ENCODE peak calls at places on chromosomes 13 and 19, in five cellular contexts. S, Q, H, U and K are unnamed samples.

GRCh38 chr13:94327318-94327717 is 152.2 kb downstream of the DCT start:
- DNase-seq in S (no peak), H (no peak), U (peak), Q (no peak), K (no peak)

GRCh38 chr19:18090545-18091216 is 3.9 kb upstream of the IL12RB1 start:
- DNase-seq in Q (no peak), H (no peak), U (no peak), S (no peak), K (no peak)

GRCh38 chr13:80705371-80706163 is 364.6 kb upstream of the SPRY2 start:
- DNase-seq in Q (no peak), U (no peak), H (no peak), S (no peak), K (no peak)

GRCh38 chr13:93466502-93467036 is 240.0 kb downstream of the GPC6 start:
- DNase-seq in H (no peak), S (peak), Q (no peak), U (no peak), K (no peak)

GRCh38 chr13:86792153-86792651 is 879.0 kb upstream of the SLITRK5 start:
- DNase-seq in U (no peak), H (no peak), S (no peak), Q (no peak), K (no peak)

GRCh38 chr13:43229506-43229905 is 206.1 kb downstream of the DNAJC15 start:
- DNase-seq in H (no peak), U (no peak), Q (no peak), S (no peak), K (no peak)

GRCh38 chr19:42277821-42278809 is 9.1 kb downstream of the CIC start:
- DNase-seq in S (no peak), H (no peak), Q (no peak), U (no peak), K (no peak)

GRCh38 chr19:2087621-2088100 is 8.5 kb downstream of the MOB3A start:
- DNase-seq in U (peak), S (no peak), Q (no peak), H (no peak), K (no peak)

GRCh38 chr13:110015253-110015652 is 228.9 kb upstream of the IRS2 start:
- DNase-seq in H (no peak), Q (no peak), S (no peak), U (no peak), K (no peak)

GRCh38 chr19:8224394-8225145 is 15.4 kb downstream of the CERS4 start:
- DNase-seq in U (no peak), Q (no peak), S (no peak), H (no peak), K (no peak)

GRCh38 chr13:41952749-41953148 is 8.2 kb downstream of the VWA8 start:
- DNase-seq in H (no peak), U (no peak), Q (no peak), S (no peak), K (no peak)

GRCh38 chr13:110023729-110024645 is 237.6 kb upstream of the IRS2 start:
- DNase-seq in H (no peak), S (no peak), Q (no peak), U (no peak), K (no peak)

GRCh38 chr19:34351382-34351802 is 13.6 kb upstream of the GPI start:
- DNase-seq in Q (no peak), S (no peak), H (no peak), U (peak), K (no peak)

GRCh38 chr19:46728693-46729339 is 11.9 kb upstream of the PRKD2 start:
- DNase-seq in U (no peak), Q (peak), S (peak), H (peak), K (no peak)

GRCh38 chr19:13974073-13974472 is 21.8 kb downstream of the DCAF15 start:
- DNase-seq in Q (peak), U (no peak), S (no peak), H (peak), K (peak)

GRCh38 chr19:48646192-48646911 is 365 bp upstream of the CA11 start:
- DNase-seq in Q (peak), U (no peak), H (peak), S (peak), K (peak)

GRCh38 chr19:35462476-35462953 is 14.5 kb downstream of the FFAR2 start:
- DNase-seq in S (no peak), U (peak), Q (no peak), H (no peak), K (no peak)

GRCh38 chr19:39200066-39200817 is 3.5 kb downstream of the NCCRP1 start:
- DNase-seq in S (no peak), Q (no peak), U (no peak), H (no peak), K (no peak)

GRCh38 chr13:53028063-53028462 is 550 bp upstream of the OLFM4 start:
- DNase-seq in U (no peak), H (no peak), S (no peak), Q (no peak), K (no peak)

GRCh38 chr13:94249512-94249911 is 230.0 kb downstream of the DCT start:
- DNase-seq in S (peak), U (no peak), Q (no peak), H (no peak), K (no peak)

GRCh38 chr13:113451951-113452421 is 1.3 kb downstream of the ADPRHL1 start:
- DNase-seq in S (no peak), Q (no peak), U (no peak), H (no peak), K (no peak)

GRCh38 chr13:41842029-41842428 is 118.9 kb downstream of the VWA8 start:
- DNase-seq in H (no peak), S (no peak), Q (no peak), U (no peak), K (no peak)

GRCh38 chr19:48745208-48745995 is 1.3 kb downstream of the IZUMO1 start:
- DNase-seq in U (no peak), H (peak), S (peak), Q (peak), K (no peak)

GRCh38 chr19:51546650-51547396 is 15.4 kb upstream of the SIGLEC6 start:
- DNase-seq in U (no peak), Q (peak), H (no peak), S (no peak), K (no peak)

GRCh38 chr13:89401209-89401810 is 1730.1 kb downstream of the SLITRK5 start:
- DNase-seq in H (no peak), S (no peak), U (no peak), Q (no peak), K (no peak)

GRCh38 chr19:44696939-44697669 is 1.8 kb upstream of the CEACAM16 start:
- DNase-seq in H (no peak), Q (no peak), S (no peak), U (no peak), K (no peak)

GRCh38 chr13:80438521-80438920 is 97.6 kb upstream of the SPRY2 start:
- DNase-seq in S (no peak), Q (no peak), H (no peak), U (no peak), K (no peak)

GRCh38 chr19:49194408-49194807 is 36.8 kb downstream of the TRPM4 start:
- DNase-seq in S (no peak), Q (no peak), H (no peak), U (no peak), K (no peak)

GRCh38 chr19:57231686-57232085 is 863 bp downstream of the AURKC start:
- DNase-seq in S (no peak), Q (no peak), H (no peak), U (no peak), K (no peak)

GRCh38 chr13:83151308-83151660 is 731.0 kb downstream of the SLITRK1 start:
- DNase-seq in H (no peak), S (no peak), Q (no peak), U (no peak), K (no peak)

GRCh38 chr13:109412232-109412935 is 374.0 kb downstream of the IRS2 start:
- DNase-seq in S (no peak), U (no peak), Q (no peak), H (peak), K (peak)

GRCh38 chr19:2047449-2048103 is 3.5 kb downstream of the MKNK2 start:
- DNase-seq in S (no peak), H (no peak), U (no peak), Q (peak), K (no peak)

GRCh38 chr19:5827891-5828660 is 11.4 kb downstream of the FUT6 start:
- DNase-seq in Q (peak), S (peak), H (peak), U (peak), K (peak)

GRCh38 chr19:33376931-33377557 is 3.5 kb downstream of the CEBPG start:
- DNase-seq in U (no peak), Q (no peak), S (no peak), H (no peak), K (no peak)

GRCh38 chr19:12937243-12938053 is 961 bp upstream of the CALR start:
- DNase-seq in S (peak), H (peak), U (no peak), Q (peak), K (no peak)

GRCh38 chr13:109389456-109389855 is 396.9 kb downstream of the IRS2 start:
- DNase-seq in S (no peak), U (no peak), H (no peak), Q (no peak), K (no peak)

GRCh38 chr19:31826325-31826724 is 477.1 kb upstream of the TSHZ3 start:
- DNase-seq in U (no peak), Q (no peak), S (no peak), H (no peak), K (no peak)
- TF ChIP-seq ATF3 in U (no peak), Q (no peak), S (no peak), H (no peak), K (no peak)

DNA sequence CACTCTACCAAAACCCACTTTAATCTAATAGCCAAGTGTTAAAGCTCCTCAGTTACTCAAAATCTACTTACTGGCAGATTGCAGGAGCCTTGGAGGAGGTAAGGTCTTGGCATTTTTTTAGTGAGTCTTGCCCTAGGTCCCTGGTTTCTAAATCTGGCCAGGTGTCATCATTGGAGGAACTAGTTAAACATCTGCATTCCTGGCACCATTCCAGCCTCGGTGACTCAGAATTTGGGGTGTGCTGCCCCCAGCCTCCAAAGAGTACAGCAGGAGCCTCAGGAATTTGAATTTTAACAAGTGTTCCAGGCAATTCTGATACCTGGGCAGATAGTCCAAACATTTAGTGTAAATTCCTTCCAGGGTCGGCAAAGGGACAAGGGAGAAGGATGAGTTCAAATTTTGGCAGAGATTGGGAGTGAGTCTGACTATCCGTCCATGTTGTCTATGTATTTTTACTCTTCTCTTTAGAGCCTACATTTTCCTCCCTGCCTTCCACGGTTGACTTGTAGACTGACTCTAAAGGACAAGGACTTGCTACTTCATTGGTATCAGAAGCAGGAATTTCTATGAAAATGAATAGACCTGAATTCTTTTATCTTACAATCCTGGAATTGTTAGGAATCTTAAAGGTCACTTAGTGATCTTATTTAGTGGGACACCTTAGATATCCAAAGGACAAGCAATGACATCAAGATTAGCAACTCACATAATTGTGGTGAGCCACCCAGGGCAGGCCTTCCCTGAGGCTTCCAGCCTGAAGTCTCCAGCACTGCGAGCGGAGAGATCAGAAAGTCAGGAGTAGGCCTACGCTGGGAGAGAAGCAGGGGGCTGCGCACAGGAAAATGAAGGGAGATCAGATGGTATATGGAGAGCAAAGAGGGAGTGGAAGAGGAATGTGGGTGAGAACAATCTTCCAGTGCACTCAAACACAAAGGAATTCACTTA is 37.6 kb downstream of the KLF5 start:
- DNase-seq in H (no peak), S (peak), Q (peak), U (no peak), K (no peak)
- TF ChIP-seq SIN3A in H (no peak), S (no peak), Q (no peak), U (no peak), K (no peak)

GRCh38 chr13:40470665-40471064 is 195.8 kb downstream of the FOXO1 start:
- DNase-seq in H (no peak), Q (no peak), S (no peak), U (no peak), K (no peak)
- H3K4me2 ChIP-seq in H (no peak), Q (no peak), S (no peak), U (no peak), K (no peak)

GRCh38 chr19:326851-327250 is 17.7 kb downstream of the MIER2 start:
- DNase-seq in H (no peak), S (no peak), Q (no peak), U (no peak), K (no peak)
- TF ChIP-seq ATF3 in H (no peak), S (no peak), Q (no peak), U (no peak), K (no peak)

GRCh38 chr13:97257228-97257755 is 35.2 kb downstream of the MBNL2 start:
- DNase-seq in U (no peak), H (no peak), S (no peak), Q (no peak), K (no peak)

GRCh38 chr13:97258801-97259200 is 36.7 kb downstream of the MBNL2 start:
- DNase-seq in U (no peak), Q (no peak), S (no peak), H (peak), K (no peak)

GRCh38 chr13:97256343-97256783 is 34.2 kb downstream of the MBNL2 start:
- DNase-seq in U (no peak), H (no peak), S (peak), Q (peak), K (peak)

GRCh38 chr13:97259787-97260641 is 37.9 kb downstream of the MBNL2 start:
- DNase-seq in H (no peak), U (no peak), Q (peak), S (peak), K (no peak)

GRCh38 chr13:97257800-97258799 is 36.0 kb downstream of the MBNL2 start:
- DNase-seq in H (no peak), Q (peak), U (peak), S (peak), K (peak)
- TF ChIP-seq SIN3A in H (no peak), Q (no peak), U (no peak), S (peak), K (no peak)

GRCh38 chr19:408441-409005 is 424 bp downstream of the C2CD4C start:
- DNase-seq in Q (peak), H (peak), S (no peak), U (no peak), K (no peak)
- H3K4me2 ChIP-seq in Q (no peak), H (peak), S (no peak), U (no peak), K (peak)

DNA sequence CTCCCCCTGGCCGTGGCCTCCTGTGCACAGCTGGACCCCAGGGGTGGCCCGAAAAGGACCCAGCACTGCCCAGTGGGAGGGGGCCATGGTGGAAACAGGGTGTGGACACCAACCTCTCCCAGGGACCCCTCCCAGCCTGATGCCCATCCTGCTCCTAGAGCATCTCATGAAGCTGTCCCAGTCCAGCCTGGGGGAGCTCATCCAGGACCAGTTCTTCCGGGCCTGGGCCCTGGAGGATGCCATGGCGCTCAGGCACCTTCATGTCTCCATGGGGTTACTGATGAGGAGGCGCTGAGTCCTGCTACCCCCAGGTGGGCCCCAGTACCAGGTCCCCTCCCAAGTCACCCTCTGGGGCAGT is 52.8 kb upstream of the TPM4 start:
- DNase-seq in S (no peak), Q (no peak), H (no peak), U (no peak), K (no peak)
- TF ChIP-seq ATF3 in S (no peak), Q (no peak), H (no peak), U (no peak), K (no peak)

GRCh38 chr13:32309312-32309711 is 5.9 kb downstream of the ZAR1L start:
- DNase-seq in H (no peak), S (no peak), Q (no peak), U (no peak), K (no peak)
- TF ChIP-seq SIN3A in H (no peak), S (no peak), Q (no peak), U (no peak), K (no peak)